ENCODE peak calls at places on chromosomes 16 and 17, in four cellular contexts. W, T, F and S are unnamed samples. For H3K27me3 and H3K36me3, the result is how much of the 10 kb centered on the place peaks cover.

GRCh38 chr17:50100921-50101345 is 5.8 kb downstream of the PDK2 start:
- DNase-seq in W (no peak), T (peak), F (no peak), S (no peak)

GRCh38 chr17:3639981-3640596 is 3.5 kb downstream of the CTNS start:
- DNase-seq in W (no peak), T (no peak), F (no peak), S (no peak)

GRCh38 chr17:1060991-1061390 is 64.1 kb downstream of the TIMM22 start:
- DNase-seq in F (peak), W (peak), T (peak), S (peak)

GRCh38 chr17:41524261-41524660 is 3.8 kb downstream of the KRT19 start:
- DNase-seq in T (no peak), W (no peak), F (no peak), S (no peak)

GRCh38 chr17:61508912-61509311 is 56.7 kb downstream of the TBX4 start:
- DNase-seq in T (no peak), W (peak), F (no peak), S (no peak)

GRCh38 chr17:47702391-47702995 is 8.5 kb downstream of the TBKBP1 start:
- DNase-seq in F (no peak), T (no peak), W (no peak), S (no peak)

GRCh38 chr17:57833597-57833939 is 16.3 kb downstream of the MRPS23 start:
- DNase-seq in W (no peak), T (no peak), F (no peak), S (no peak)

GRCh38 chr17:74917430-74917829 is 5.6 kb downstream of the USH1G start:
- DNase-seq in W (no peak), T (no peak), F (no peak), S (no peak)

GRCh38 chr17:17036520-17036998 is 5.7 kb upstream of the MPRIP start:
- DNase-seq in T (no peak), W (no peak), F (no peak), S (no peak)

GRCh38 chr17:31211352-31212012 is 85.6 kb downstream of the OMG start:
- DNase-seq in T (peak), W (peak), F (no peak), S (peak)

GRCh38 chr16:87445486-87445885 is 47.3 kb downstream of the ZCCHC14 start:
- DNase-seq in F (peak), T (peak), W (no peak), S (no peak)

GRCh38 chr17:9658593-9659211 is 13.4 kb downstream of the USP43 start:
- DNase-seq in W (no peak), F (no peak), T (peak), S (no peak)

GRCh38 chr17:50560931-50561750 is 626 bp downstream of the CACNA1G start:
- DNase-seq in W (no peak), F (no peak), T (no peak), S (no peak)

GRCh38 chr17:14575349-14575966 is 274.6 kb downstream of the HS3ST3B1 start:
- DNase-seq in F (peak), W (peak), T (peak), S (no peak)

GRCh38 chr16:69741951-69742904 is 12.5 kb downstream of the NOB1 start:
- DNase-seq in W (peak), T (peak), F (peak), S (peak)

GRCh38 chr17:73350864-73351263 is 39.1 kb upstream of the CDC42EP4 start:
- DNase-seq in F (no peak), T (no peak), W (no peak), S (no peak)

GRCh38 chr17:57527437-57528083 is 217.5 kb downstream of the CCDC182 start:
- DNase-seq in F (no peak), T (no peak), W (no peak), S (no peak)

GRCh38 chr16:80158766-80159165 is 382.0 kb upstream of the DYNLRB2 start:
- DNase-seq in W (peak), T (no peak), F (peak), S (peak)

GRCh38 chr17:7716901-7717755 is at the start of gene DNAH2:
- DNase-seq in T (peak), F (peak), W (peak), S (peak)

GRCh38 chr16:10929853-10930754 is 12.2 kb downstream of the DEXI start:
- DNase-seq in T (no peak), F (no peak), W (no peak), S (no peak)

GRCh38 chr17:37107406-37108083 is 158.8 kb downstream of the AATF start:
- DNase-seq in W (peak), T (no peak), F (peak), S (no peak)

GRCh38 chr17:72117748-72118587 is 2.9 kb upstream of the SOX9 start:
- DNase-seq in W (peak), F (no peak), T (peak), S (no peak)

GRCh38 chr17:14359251-14359939 is 58.5 kb downstream of the HS3ST3B1 start:
- DNase-seq in W (no peak), T (peak), F (no peak), S (no peak)

GRCh38 chr17:6090253-6090652 is 20.1 kb downstream of the WSCD1 start:
- DNase-seq in W (no peak), T (no peak), F (no peak), S (no peak)

GRCh38 chr16:57688987-57689771 is 5.4 kb upstream of the DRC7 start:
- DNase-seq in T (no peak), W (no peak), F (no peak), S (no peak)

GRCh38 chr16:35687781-35688180 is 2228.4 kb downstream of the TP53TG3F start:
- DNase-seq in W (no peak), F (no peak), T (no peak), S (no peak)

GRCh38 chr17:76248013-76248782 is 7.9 kb upstream of the RNF157 start:
- DNase-seq in T (no peak), F (no peak), W (no peak), S (peak)

GRCh38 chr16:86306811-86307517 is 203.4 kb upstream of the FOXF1 start:
- DNase-seq in T (peak), F (peak), W (peak), S (no peak)

GRCh38 chr17:29789186-29790170 is 140.6 kb downstream of the SSH2 start:
- DNase-seq in F (peak), T (no peak), W (peak), S (peak)

GRCh38 chr16:53773150-53773846 is 69.3 kb downstream of the FTO start:
- DNase-seq in F (peak), T (peak), W (peak), S (peak)

GRCh38 chr16:80480664-80481063 is 60.1 kb upstream of the DYNLRB2 start:
- DNase-seq in W (no peak), F (no peak), T (no peak), S (no peak)

GRCh38 chr16:2043980-2044451 is 3.6 kb downstream of the NTHL1 start:
- DNase-seq in F (no peak), W (no peak), T (no peak), S (no peak)

GRCh38 chr17:45428050-45428953 is 4.4 kb downstream of the ARHGAP27 start:
- DNase-seq in F (peak), T (peak), W (peak), S (peak)

GRCh38 chr17:61583242-61583641 is 7.8 kb downstream of the NACA2 start:
- DNase-seq in F (peak), T (peak), W (peak), S (peak)

GRCh38 chr16:19524866-19525723 is 1.4 kb downstream of the CCP110 start:
- DNase-seq in T (peak), F (no peak), W (peak), S (no peak)

GRCh38 chr17:62093188-62094155 is 28.4 kb upstream of the MED13 start:
- DNase-seq in T (peak), F (peak), W (peak), S (peak)

GRCh38 chr16:25256821-25257503 is 683 bp downstream of the ZKSCAN2 start:
- DNase-seq in T (peak), F (no peak), W (no peak), S (peak)

GRCh38 chr16:1143761-1144450 is 9.0 kb upstream of the CACNA1H start:
- DNase-seq in F (no peak), W (no peak), T (no peak), S (no peak)

GRCh38 chr17:20171741-20172377 is 162.7 kb downstream of the SPECC1 start:
- DNase-seq in W (no peak), F (no peak), T (no peak), S (no peak)
- H3K27me3 ChIP-seq in W (under half), F (under half), T (under half), S (under half)

DNA sequence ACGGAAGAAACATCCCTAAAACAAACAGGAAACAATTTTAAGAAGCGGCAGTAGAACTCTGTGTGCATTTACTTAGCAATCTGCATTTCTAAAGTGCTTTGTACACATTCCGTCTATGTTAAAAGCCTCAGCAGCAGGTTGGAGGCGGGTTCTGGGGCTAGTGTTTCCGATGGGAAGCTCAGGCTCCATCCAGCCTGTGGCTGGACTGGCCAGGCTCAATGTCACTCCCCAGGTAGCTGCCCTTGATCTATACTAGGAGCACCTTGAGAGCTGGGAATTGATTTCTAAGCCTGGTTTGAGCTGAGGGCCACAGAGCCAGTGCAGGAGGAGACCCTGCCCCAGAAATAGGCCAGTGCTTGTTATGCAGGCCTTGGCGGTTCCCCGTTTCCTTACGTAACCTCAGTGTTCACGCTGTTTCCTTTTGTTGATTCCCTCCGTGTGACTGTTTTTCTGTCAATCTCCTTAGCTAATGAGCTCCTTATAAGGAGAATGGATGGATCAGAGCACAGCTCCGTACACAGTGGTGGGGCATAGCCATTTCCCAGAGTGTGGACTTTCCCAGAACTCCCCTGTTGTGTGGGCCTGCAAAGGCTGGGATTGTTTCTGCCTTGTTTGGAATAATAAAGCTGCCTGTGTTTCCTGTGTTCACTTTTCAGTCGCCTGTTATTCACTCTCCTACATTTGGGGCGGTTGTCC is 21.4 kb downstream of the ADORA2B start:
- DNase-seq in T (peak), W (no peak), F (peak), S (peak)
- H2AFZ ChIP-seq in T (peak), W (no peak), F (peak), S (no peak)

GRCh38 chr16:89401641-89402445 is 88.5 kb downstream of the ANKRD11 start:
- DNase-seq in W (no peak), T (no peak), F (no peak), S (no peak)

GRCh38 chr16:89401205-89401604 is 89.2 kb downstream of the ANKRD11 start:
- DNase-seq in F (no peak), T (no peak), W (no peak), S (no peak)

GRCh38 chr16:89404561-89404960 is 85.8 kb downstream of the ANKRD11 start:
- DNase-seq in F (no peak), T (no peak), W (peak), S (no peak)

GRCh38 chr16:89400740-89401139 is 89.6 kb downstream of the ANKRD11 start:
- DNase-seq in T (no peak), F (no peak), W (no peak), S (no peak)

GRCh38 chr16:89402962-89403361 is 87.4 kb downstream of the ANKRD11 start:
- DNase-seq in T (no peak), F (no peak), W (no peak), S (no peak)
- H3K36me3 ChIP-seq in T (under half), F (under half), W (under half), S (under half)

GRCh38 chr17:68601565-68602266 is 549 bp upstream of the FAM20A start:
- DNase-seq in T (no peak), F (no peak), W (no peak), S (no peak)
- H3K27me3 ChIP-seq in T (half or more), F (under half), W (under half), S (under half)

GRCh38 chr16:3825940-3826339 is 54.6 kb downstream of the CREBBP start:
- DNase-seq in F (no peak), W (no peak), T (no peak), S (no peak)

GRCh38 chr16:3822366-3823045 is 58.0 kb downstream of the CREBBP start:
- DNase-seq in F (no peak), W (no peak), T (no peak), S (no peak)

GRCh38 chr16:3825103-3825502 is 55.4 kb downstream of the CREBBP start:
- DNase-seq in T (peak), F (peak), W (peak), S (peak)

GRCh38 chr16:3823427-3823826 is 57.1 kb downstream of the CREBBP start:
- DNase-seq in F (no peak), W (no peak), T (no peak), S (no peak)

GRCh38 chr16:3824121-3824795 is 56.3 kb downstream of the CREBBP start:
- DNase-seq in F (no peak), T (no peak), W (peak), S (no peak)
- H2AFZ ChIP-seq in F (no peak), T (no peak), W (no peak), S (no peak)